ENCODE peak calls at places on chromosomes 7 and 10, in five cellular contexts. T is omental fat pad; J is stimulated activated CD8-positive, alpha-beta memory T cell treated with anti-CD3 and anti-CD28 coated beads, Interleukin-2, amount 100 ng/mL, for 48 hours; M is stomach; L is T follicular helper cell. U is an unnamed sample.

GRCh38 chr7:66296001-66296521 is 90.9 kb downstream of the TPST1 start:
- DNase-seq in J (no peak), T (no peak), L (no peak), M (no peak), U (no peak)

GRCh38 chr7:127705461-127705959 is 53.5 kb downstream of the SND1 start:
- DNase-seq in J (no peak), L (no peak), T (no peak), M (no peak), U (no peak)

GRCh38 chr7:47142169-47142866 is 439.6 kb downstream of the TNS3 start:
- DNase-seq in M (no peak), T (no peak), J (no peak), L (no peak), U (no peak)

GRCh38 chr10:43576580-43576979 is 2.2 kb upstream of the ZNF239 start:
- DNase-seq in T (no peak), M (no peak), J (no peak), L (no peak), U (no peak)

GRCh38 chr7:122430710-122431109 is 126.2 kb upstream of the FEZF1 start:
- DNase-seq in M (no peak), T (no peak), J (no peak), L (no peak), U (no peak)

GRCh38 chr10:3263747-3264146 is 91.2 kb upstream of the PITRM1 start:
- DNase-seq in T (no peak), J (no peak), L (no peak), M (no peak), U (no peak)

GRCh38 chr10:126902157-126902556 is 3.1 kb upstream of the DOCK1 start:
- DNase-seq in J (no peak), M (no peak), T (no peak), L (no peak), U (no peak)

GRCh38 chr7:48106906-48107659 is 18.0 kb downstream of the UPP1 start:
- DNase-seq in L (no peak), J (no peak), M (no peak), T (no peak), U (peak)

GRCh38 chr10:90373911-90374310 is 483.9 kb downstream of the HTR7 start:
- DNase-seq in T (no peak), M (no peak), L (no peak), J (no peak), U (no peak)

GRCh38 chr10:19815478-19816419 is 483 bp upstream of the PLXDC2 start:
- DNase-seq in M (peak), J (no peak), L (no peak), T (no peak), U (no peak)

GRCh38 chr7:81327873-81328272 is 409.0 kb upstream of the SEMA3C start:
- DNase-seq in T (no peak), M (no peak), J (no peak), L (no peak), U (no peak)

GRCh38 chr10:3774018-3774813 is 10.8 kb downstream of the KLF6 start:
- DNase-seq in J (no peak), T (no peak), L (no peak), M (no peak), U (no peak)

GRCh38 chr10:11612004-11613001 is 853 bp upstream of the USP6NL start:
- DNase-seq in T (no peak), J (no peak), L (no peak), M (no peak), U (no peak)

GRCh38 chr10:22712246-22712958 is 2.0 kb downstream of the PIP4K2A start:
- DNase-seq in T (no peak), J (no peak), M (no peak), L (no peak), U (no peak)

U was measured in stimulated activated effector memory CD8-positive, alpha-beta T cell treated with anti-CD3 and anti-CD28 coated beads, Interleukin-12 subunit alpha, Interleukin-12 subunit beta, amount 100 ng/mL, for 72 hours.